ENCODE peak calls at places on chromosomes 5 and 9, in seven cellular contexts. Z, X, A, V, I, H and D are unnamed samples.

GRCh38 chr9:27414215-27414731 is 109.8 kb upstream of the IFNK start:
- DNase-seq in Z (no peak), X (no peak), A (no peak), V (no peak), I (no peak), H (no peak), D (peak; percentile 52)

GRCh38 chr9:95852059-95853032 is 23.1 kb upstream of the ERCC6L2 start:
- DNase-seq in Z (peak; percentile 10), X (no peak), A (no peak), V (no peak), I (no peak), H (no peak), D (no peak)

GRCh38 chr9:121350993-121351561 is 19.0 kb downstream of the STOM start:
- DNase-seq in Z (no peak), X (no peak), A (no peak), V (no peak), I (no peak), H (peak; percentile 34), D (peak; percentile 83)

GRCh38 chr5:61097465-61097864 is 64.8 kb downstream of the SMIM15 start:
- DNase-seq in Z (no peak), X (no peak), A (no peak), V (no peak), I (no peak), H (no peak), D (no peak)

GRCh38 chr9:19703702-19704101 is 85.1 kb downstream of the SLC24A2 start:
- DNase-seq in Z (no peak), X (no peak), A (no peak), V (no peak), I (no peak), H (no peak), D (no peak)

GRCh38 chr5:155154973-155155372 is 141.4 kb downstream of the KIF4B start:
- DNase-seq in Z (no peak), X (no peak), A (no peak), V (no peak), I (no peak), H (no peak), D (no peak)

GRCh38 chr9:84750152-84750865 is 80.8 kb downstream of the NTRK2 start:
- DNase-seq in Z (no peak), X (no peak), A (no peak), V (no peak), I (no peak), H (no peak), D (no peak)

GRCh38 chr5:154309805-154310204 is 119.3 kb downstream of the GALNT10 start:
- DNase-seq in Z (no peak), X (no peak), A (no peak), V (no peak), I (no peak), H (no peak), D (no peak)

GRCh38 chr9:93009337-93010015 is 49.0 kb upstream of the SUSD3 start:
- DNase-seq in Z (no peak), X (peak; percentile 28), A (no peak), V (no peak), I (no peak), H (no peak), D (no peak)

GRCh38 chr9:110141118-110141797 is 66.7 kb downstream of the C9orf152 start:
- DNase-seq in Z (peak; percentile 44), X (no peak), A (peak; percentile 74), V (no peak), I (no peak), H (no peak), D (no peak)

GRCh38 chr5:134131578-134132350 is 17.3 kb downstream of the TCF7 start:
- DNase-seq in Z (no peak), X (no peak), A (peak; percentile 50), V (no peak), I (no peak), H (no peak), D (no peak)

GRCh38 chr9:93254806-93255519 is 71.0 kb downstream of the WNK2 start:
- DNase-seq in Z (no peak), X (peak; percentile 73), A (peak; percentile 40), V (no peak), I (no peak), H (no peak), D (no peak)

GRCh38 chr9:28774433-28775029 is 1201.2 kb upstream of the C9orf72 start:
- DNase-seq in Z (peak; percentile 7), X (peak; percentile 20), A (no peak), V (no peak), I (no peak), H (peak; percentile 57), D (no peak)

GRCh38 chr9:69044226-69045219 is 9.0 kb downstream of the FXN start:
- DNase-seq in Z (no peak), X (peak; percentile 55), A (no peak), V (no peak), I (no peak), H (peak; percentile 93), D (no peak)

GRCh38 chr5:148125641-148126040 is 42.7 kb upstream of the SPINK14 start:
- DNase-seq in Z (no peak), X (peak; percentile 26), A (no peak), V (no peak), I (no peak), H (peak; percentile 37), D (no peak)

GRCh38 chr9:134635431-134636141 is 6.0 kb upstream of the COL5A1 start:
- DNase-seq in Z (no peak), X (no peak), A (peak; percentile 40), V (no peak), I (no peak), H (no peak), D (no peak)

GRCh38 chr5:132419517-132420468 is 50.3 kb downstream of the SLC22A5 start:
- DNase-seq in Z (peak; percentile 88), X (peak; percentile 90), A (no peak), V (peak; percentile 27), I (peak; percentile 57), H (peak; percentile 81), D (peak; percentile 86)

GRCh38 chr5:77015938-77016569 is 14.2 kb upstream of the AGGF1 start:
- DNase-seq in Z (no peak), X (no peak), A (no peak), V (no peak), I (no peak), H (peak; percentile 64), D (peak; percentile 13)

DNA sequence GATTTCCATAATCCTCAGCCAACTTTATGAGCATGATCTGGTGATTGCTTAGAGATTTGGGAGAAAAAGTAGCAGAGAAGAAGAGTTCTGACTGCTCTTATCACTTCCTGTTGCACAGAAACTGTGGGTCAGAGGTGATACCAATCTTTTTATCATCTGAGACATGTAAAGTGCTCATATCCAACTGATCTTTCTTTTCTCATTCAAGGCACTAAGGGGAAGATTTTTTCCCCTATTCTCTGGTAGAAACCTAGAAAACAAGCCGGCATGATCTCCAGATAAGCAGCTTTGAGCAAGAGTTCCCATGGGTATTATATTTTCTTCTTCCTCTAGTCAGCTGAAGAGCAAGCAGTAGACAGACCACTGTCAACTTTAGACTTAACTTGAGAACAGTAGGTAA is 29.0 kb upstream of the GPR150 start:
- DNase-seq in Z (no peak), X (no peak), A (no peak), V (no peak), I (no peak), H (no peak), D (no peak)
- H3K4me3 ChIP-seq in Z (no peak overlapping the region), X (no peak overlapping the region), A (no peak overlapping the region), V (no peak overlapping the region), I (no peak overlapping the region), H (no peak overlapping the region), D (no peak overlapping the region)

DNA sequence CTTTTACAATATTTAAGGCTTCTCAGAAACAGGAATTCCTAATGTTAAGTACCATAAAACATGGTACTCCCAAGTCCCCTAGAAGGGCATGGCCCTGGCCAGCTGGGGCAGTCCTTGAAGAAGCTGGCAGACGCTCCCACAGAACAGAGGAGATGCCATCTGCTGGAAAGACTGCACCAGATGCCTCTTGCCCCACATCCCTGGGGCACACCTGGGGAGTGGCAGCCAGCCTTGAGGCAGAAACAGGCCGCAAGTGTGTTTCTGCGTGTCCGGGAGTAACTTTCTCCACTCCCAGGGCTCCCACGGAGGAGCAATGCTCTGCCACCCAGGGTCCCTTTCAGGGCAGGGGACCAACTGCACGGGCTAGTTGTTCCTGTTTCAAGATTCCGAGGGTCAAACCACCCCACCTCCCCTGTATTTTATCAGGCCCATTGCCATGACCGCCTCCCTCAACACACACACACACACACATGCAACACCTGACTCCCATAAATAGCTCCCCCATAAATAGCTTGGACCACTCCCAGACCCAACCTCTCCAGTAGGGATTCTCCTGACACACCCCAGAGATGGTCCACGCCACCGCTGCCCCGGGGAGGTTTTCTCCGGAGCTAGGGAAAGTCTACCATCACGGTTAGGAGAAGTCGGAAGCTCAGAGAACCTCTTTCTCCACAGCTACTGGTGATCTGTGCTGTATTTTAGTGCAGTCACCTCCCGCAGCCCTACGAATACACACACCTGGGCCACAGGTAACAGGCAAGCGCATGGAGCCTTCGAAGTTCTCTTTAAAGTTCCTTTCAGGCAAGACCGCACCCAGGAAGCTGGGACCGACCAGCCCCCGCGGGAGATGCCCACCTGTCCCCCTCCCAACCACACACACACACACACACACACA is 1.5 kb downstream of the SPOCK1 start:
- DNase-seq in Z (no peak), X (peak; percentile 46), A (no peak), V (no peak), I (no peak), H (no peak), D (no peak)
- H3K4me3 ChIP-seq in Z (peak overlapping the region; percentile 54), X (peak overlapping the region; percentile 56), A (peak overlapping the region; percentile 42), V (no peak overlapping the region), I (no peak overlapping the region), H (no peak overlapping the region), D (no peak overlapping the region)

DNA sequence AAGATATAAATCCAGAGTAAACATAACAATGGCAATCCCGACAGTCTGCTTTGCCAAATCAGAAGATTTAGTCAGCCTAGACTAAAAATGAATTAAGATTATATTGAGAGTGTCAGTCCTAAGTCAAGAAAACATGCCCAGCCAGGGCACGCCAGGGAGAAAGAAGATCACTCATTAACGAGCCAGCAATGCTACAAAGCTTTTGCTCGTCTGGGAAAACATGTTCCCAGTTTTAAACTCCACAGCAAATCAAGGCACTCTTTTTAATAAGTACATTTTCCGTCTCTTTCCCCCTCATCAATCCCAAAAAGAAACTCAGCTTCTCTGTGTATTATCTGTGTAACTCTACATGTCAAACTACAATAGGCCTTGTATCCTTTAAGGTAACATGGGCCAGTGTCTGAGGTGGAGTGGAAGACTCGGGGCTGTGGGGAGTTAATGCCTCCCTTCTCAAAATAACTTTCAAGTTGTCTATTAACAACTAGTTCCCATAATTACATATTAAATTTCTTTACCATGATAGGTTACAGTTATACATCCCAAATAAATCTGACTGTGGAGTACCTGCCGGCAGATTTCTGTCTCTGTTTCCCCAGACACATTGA is 40.9 kb downstream of the NFIB start:
- DNase-seq in Z (no peak), X (no peak), A (no peak), V (no peak), I (no peak), H (no peak), D (no peak)
- H3K4me3 ChIP-seq in Z (no peak overlapping the region), X (no peak overlapping the region), A (no peak overlapping the region), V (no peak overlapping the region), I (no peak overlapping the region), H (no peak overlapping the region), D (no peak overlapping the region)

GRCh38 chr5:5235685-5236084 is 95.6 kb downstream of the ADAMTS16 start:
- DNase-seq in Z (no peak), X (no peak), A (no peak), V (no peak), I (no peak), H (no peak), D (no peak)

GRCh38 chr5:5229405-5229804 is 89.3 kb downstream of the ADAMTS16 start:
- DNase-seq in Z (no peak), X (no peak), A (no peak), V (no peak), I (no peak), H (no peak), D (no peak)

GRCh38 chr5:5234912-5235311 is 94.8 kb downstream of the ADAMTS16 start:
- DNase-seq in Z (no peak), X (no peak), A (no peak), V (no peak), I (no peak), H (no peak), D (no peak)

GRCh38 chr5:5231576-5231975 is 91.4 kb downstream of the ADAMTS16 start:
- DNase-seq in Z (no peak), X (no peak), A (no peak), V (no peak), I (no peak), H (no peak), D (peak; percentile 6)
- H3K4me3 ChIP-seq in Z (no peak overlapping the region), X (no peak overlapping the region), A (no peak overlapping the region), V (no peak overlapping the region), I (no peak overlapping the region), H (no peak overlapping the region), D (no peak overlapping the region)